ENCODE peak calls at places on chromosomes 4 and X, in ten cellular contexts. I is breast epithelium; M is NCI-H2081 treated with DMSO at 0.1 percent for 48 hours; Z is stimulated activated CD4-positive, alpha-beta T cell treated with anti-CD3 and anti-CD28 coated beads, Interleukin-4, amount 100 ng/mL, for 4 hours; H is HS-27A; J is EL; T is amniotic stem cell; B is RWPE2; N is nephron progenitor cell; A is activated CD4-positive, CD25-positive, alpha-beta regulatory T cell treated with anti-CD3 and anti-CD28 coated beads, Interleukin-2, amount 50 U/mL, for 72 hours. U is an unnamed sample.

GRCh38 chr4:2742823-2743517 is 13.2 kb downstream of the TNIP2 start:
- DNase-seq in N (no peak), I (no peak), M (no peak), A (no peak), T (no peak), Z (no peak), J (no peak), B (no peak), H (no peak), U (no peak)

GRCh38 chr4:89300490-89300889 is 7.1 kb downstream of the GPRIN3 start:
- DNase-seq in Z (no peak), B (no peak), M (no peak), I (no peak), N (no peak), J (no peak), A (no peak), H (no peak), T (no peak), U (no peak)

GRCh38 chr4:17385403-17385802 is 126.5 kb downstream of the QDPR start:
- DNase-seq in M (no peak), H (no peak), N (no peak), J (peak; percentile 63), I (no peak), A (no peak), T (no peak), Z (no peak), B (no peak), U (no peak)

GRCh38 chr4:91734682-91735081 is 569.1 kb upstream of the GRID2 start:
- DNase-seq in T (no peak), N (no peak), H (no peak), A (no peak), Z (no peak), B (no peak), M (no peak), I (no peak), J (no peak), U (no peak)

GRCh38 chr4:85956296-85956955 is 403.4 kb downstream of the MAPK10 start:
- DNase-seq in N (no peak), J (no peak), H (no peak), M (no peak), I (no peak), Z (no peak), T (no peak), B (no peak), A (no peak), U (no peak)

GRCh38 chrX:150429577-150429976 is 66.5 kb downstream of the MAMLD1 start:
- DNase-seq in A (no peak), J (peak; percentile 66), T (no peak), H (no peak), B (no peak), Z (no peak), M (no peak), I (no peak), N (no peak), U (no peak)

GRCh38 chrX:37717708-37718107 is 32.1 kb downstream of the XK start:
- DNase-seq in B (no peak), H (no peak), J (no peak), A (no peak), M (no peak), T (no peak), I (no peak), N (no peak), Z (no peak), U (no peak)

GRCh38 chr4:102684605-102685052 is 76.1 kb downstream of the MANBA start:
- DNase-seq in M (no peak), B (peak; percentile 82), I (no peak), Z (no peak), N (no peak), H (no peak), T (no peak), A (no peak), J (peak; percentile 8), U (no peak)

GRCh38 chr4:76420901-76421581 is at the start of gene CCDC158:
- DNase-seq in H (no peak), T (no peak), I (no peak), N (no peak), M (no peak), B (no peak), Z (peak; percentile 2), J (peak; percentile 20), A (no peak), U (no peak)

GRCh38 chrX:44036336-44036735 is 63.1 kb upstream of the NDP start:
- DNase-seq in H (no peak), T (no peak), B (no peak), Z (no peak), I (no peak), A (no peak), J (peak; percentile 76), M (no peak), N (no peak), U (no peak)

GRCh38 chr4:53421791-53422190 is 44.4 kb downstream of the FIP1L1 start:
- DNase-seq in Z (no peak), N (no peak), B (no peak), A (no peak), M (no peak), T (no peak), J (no peak), I (no peak), H (no peak), U (no peak)

GRCh38 chrX:43564953-43565352 is 91.1 kb upstream of the MAOA start:
- DNase-seq in T (no peak), B (no peak), I (no peak), H (no peak), J (no peak), Z (no peak), A (no peak), M (no peak), N (no peak), U (no peak)

GRCh38 chr4:88674565-88674964 is 23.1 kb downstream of the NAP1L5 start:
- DNase-seq in I (no peak), H (no peak), Z (no peak), J (peak; percentile 21), M (no peak), A (no peak), N (no peak), T (no peak), B (no peak), U (no peak)

GRCh38 chr4:38811307-38811706 is 6.7 kb upstream of the TLR1 start:
- DNase-seq in I (no peak), N (no peak), T (no peak), M (no peak), H (no peak), B (no peak), Z (no peak), A (no peak), J (no peak), U (no peak)

GRCh38 chr4:33467291-33467690 is 2747.1 kb downstream of the PCDH7 start:
- DNase-seq in N (no peak), T (no peak), Z (no peak), M (no peak), I (no peak), A (no peak), J (no peak), B (no peak), H (no peak), U (no peak)

GRCh38 chr4:26360864-26361263 is 40.0 kb downstream of the RBPJ start:
- DNase-seq in H (no peak), J (peak; percentile 5), B (no peak), N (no peak), Z (no peak), I (no peak), A (no peak), T (no peak), M (no peak), U (no peak)

GRCh38 chr4:11746734-11747133 is 318.0 kb upstream of the HS3ST1 start:
- DNase-seq in A (no peak), N (no peak), Z (no peak), T (no peak), M (no peak), B (no peak), H (no peak), J (no peak), I (no peak), U (no peak)

GRCh38 chrX:112081781-112082482 is 644 bp downstream of the TRPC5 start:
- DNase-seq in I (no peak), H (no peak), M (no peak), B (no peak), T (no peak), A (no peak), J (no peak), Z (no peak), N (peak; percentile 61), U (no peak)

GRCh38 chrX:143757375-143757774 is 36.8 kb upstream of the SPANXN2 start:
- DNase-seq in N (peak; percentile 19), T (no peak), A (no peak), I (no peak), M (no peak), H (no peak), J (no peak), B (no peak), Z (no peak), U (no peak)

GRCh38 chr4:108168672-108169562 is at the start of gene LEF1:
- DNase-seq in T (no peak), H (no peak), J (peak; percentile 44), M (peak; percentile 3), A (peak; percentile 78), Z (peak; percentile 71), N (peak; percentile 84), I (no peak), B (no peak), U (peak; percentile 66)

GRCh38 chr4:87838207-87838606 is 5.4 kb downstream of the MEPE start:
- DNase-seq in N (peak; percentile 6), H (no peak), Z (no peak), B (no peak), M (no peak), A (no peak), T (no peak), I (no peak), J (no peak), U (no peak)

GRCh38 chrX:119984652-119985051 is 41.1 kb upstream of the NKAP start:
- DNase-seq in J (no peak), I (no peak), T (no peak), N (no peak), H (no peak), B (no peak), M (no peak), Z (no peak), A (no peak), U (peak; percentile 48)

GRCh38 chrX:15918003-15918402 is 63.4 kb upstream of the AP1S2 start:
- DNase-seq in I (no peak), M (no peak), H (no peak), N (no peak), Z (no peak), T (no peak), A (no peak), J (no peak), B (no peak), U (no peak)